ENCODE peak calls at places on chromosomes 3 and 15, in four cellular contexts. M is A549, B is HepG2, C is right atrium auricular region. U is an unnamed sample.

GRCh38 chr3:15339001-15339400 is 6.6 kb upstream of the SH3BP5 start:
- DNase-seq in B (no peak), M (no peak), C (no peak), U (no peak)

GRCh38 chr3:112130638-112130993 is 2.4 kb downstream of the GCSAM start:
- DNase-seq in B (no peak), C (no peak), M (no peak), U (no peak)

GRCh38 chr3:116140100-116140689 is 305.1 kb downstream of the LSAMP start:
- DNase-seq in M (no peak), C (no peak), B (peak), U (no peak)

GRCh38 chr3:110495201-110495927 is 576.3 kb upstream of the NECTIN3 start:
- DNase-seq in C (no peak), M (no peak), B (no peak), U (no peak)

GRCh38 chr3:48597408-48597800 is 2.3 kb upstream of the COL7A1 start:
- DNase-seq in B (no peak), C (no peak), M (no peak), U (no peak)

GRCh38 chr15:63722144-63722543 is 111.6 kb downstream of the HERC1 start:
- DNase-seq in C (no peak), M (no peak), B (no peak), U (no peak)

GRCh38 chr3:38038447-38038911 is 529 bp upstream of the DLEC1 start:
- DNase-seq in M (no peak), B (no peak), C (no peak), U (no peak)

GRCh38 chr3:8869613-8870012 is 93.7 kb downstream of the RAD18 start:
- DNase-seq in C (no peak), M (peak), B (peak), U (no peak)

GRCh38 chr15:40081691-40082194 is 26.9 kb downstream of the BMF start:
- DNase-seq in B (peak), C (peak), M (no peak), U (no peak)

GRCh38 chr3:38438421-38438820 is 15.3 kb upstream of the ACVR2B start:
- DNase-seq in M (no peak), B (no peak), C (no peak), U (no peak)

GRCh38 chr15:61621146-61621545 is 392.0 kb upstream of the RORA start:
- DNase-seq in M (no peak), C (no peak), B (peak), U (no peak)

GRCh38 chr3:36923981-36924747 is 20.7 kb downstream of the TRANK1 start:
- DNase-seq in M (no peak), B (no peak), C (no peak), U (no peak)
- H3K27ac ChIP-seq in M (no peak), B (no peak), C (no peak), U (no peak)

GRCh38 chr3:155192957-155193746 is 100.3 kb downstream of the STRIT1 start:
- DNase-seq in M (no peak), C (no peak), B (no peak), U (no peak)
- H3K27ac ChIP-seq in M (no peak), C (no peak), B (no peak), U (no peak)

DNA sequence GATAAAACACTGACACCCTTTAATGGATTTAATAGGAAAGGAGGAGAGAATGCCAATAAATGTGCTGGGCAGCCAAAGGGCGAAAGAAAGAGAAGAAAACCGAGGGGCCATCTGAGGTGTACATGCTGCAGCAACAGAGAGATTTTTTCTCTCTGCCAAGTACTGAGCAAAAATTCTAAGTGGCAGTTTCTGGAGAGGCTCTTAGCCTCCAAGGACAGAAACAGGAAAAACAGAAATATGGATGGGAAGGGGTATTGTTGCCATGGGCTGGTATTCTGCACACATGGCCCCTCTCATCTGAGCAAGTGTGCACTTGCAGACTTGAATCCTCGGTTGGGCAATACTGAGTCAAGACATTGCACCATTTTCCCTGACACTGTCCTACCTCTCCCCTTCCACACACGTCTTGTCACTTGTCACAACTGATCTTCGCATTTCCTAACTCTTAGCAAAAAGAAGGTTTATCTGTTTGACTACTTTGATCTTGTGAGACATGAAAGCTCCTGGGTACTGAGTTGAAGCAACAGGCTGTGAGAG is 73.9 kb downstream of the PRICKLE2 start:
- DNase-seq in B (no peak), M (no peak), C (no peak), U (no peak)
- H3K27ac ChIP-seq in B (no peak), M (peak), C (peak), U (no peak)

DNA sequence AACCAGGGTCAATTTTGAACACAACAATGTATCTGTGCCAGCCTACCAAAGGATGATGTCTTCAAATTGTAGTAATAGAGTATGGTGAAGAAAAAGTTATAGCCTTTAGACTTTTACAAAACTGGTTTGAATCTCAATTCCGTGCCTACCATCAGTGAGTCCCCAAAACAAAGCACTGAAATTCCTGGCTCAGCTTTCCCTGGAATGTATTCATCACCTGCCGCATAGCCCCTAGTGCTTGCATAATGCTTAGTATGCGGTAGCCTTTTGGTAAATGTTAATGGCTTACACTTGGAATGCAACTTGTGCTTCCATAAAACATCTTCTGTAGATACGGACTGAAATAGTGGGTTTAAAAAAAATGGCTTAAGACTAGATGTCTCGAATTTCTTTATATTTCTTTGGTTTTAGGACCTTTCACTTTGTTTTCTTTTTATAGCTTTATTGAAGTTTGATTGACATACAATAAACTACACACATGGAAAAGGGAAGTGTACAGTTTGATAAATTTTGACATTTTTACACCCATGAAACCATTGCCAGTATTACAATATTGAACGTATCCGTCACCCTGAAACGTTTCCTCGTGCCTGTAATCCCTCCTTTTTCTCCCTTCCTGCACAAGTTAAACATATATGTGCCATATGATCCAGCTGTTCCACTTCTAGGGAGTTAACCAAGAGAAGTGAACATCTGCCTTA is 12.1 kb downstream of the SACM1L start:
- DNase-seq in B (no peak), M (no peak), C (no peak), U (no peak)
- H3K27ac ChIP-seq in B (no peak), M (no peak), C (no peak), U (no peak)

DNA sequence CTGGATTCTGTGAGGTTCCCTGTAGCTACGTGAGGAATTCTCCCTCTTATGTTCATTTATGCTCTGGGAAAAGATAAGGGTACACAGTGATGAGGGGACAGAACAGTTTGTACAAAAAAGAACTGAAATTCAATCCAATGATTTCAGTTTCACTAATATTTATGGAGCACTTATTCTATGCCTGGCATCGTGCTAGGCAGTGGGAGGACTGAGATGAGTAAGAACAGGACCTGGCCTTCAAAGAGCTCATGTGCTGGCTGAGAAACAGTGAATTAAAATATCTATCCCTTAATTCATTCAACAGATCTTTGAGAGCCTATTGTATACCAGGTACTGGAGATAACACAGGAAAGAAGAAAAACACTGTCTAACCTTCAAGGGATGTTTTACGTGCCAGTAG is 22.2 kb downstream of the SSR3 start:
- DNase-seq in B (no peak), C (no peak), M (no peak), U (no peak)
- H3K27ac ChIP-seq in B (no peak), C (peak), M (no peak), U (no peak)

GRCh38 chr3:81742581-81742980 is 18.9 kb downstream of the GBE1 start:
- DNase-seq in M (no peak), B (no peak), C (no peak), U (no peak)

GRCh38 chr3:81740731-81741130 is 20.7 kb downstream of the GBE1 start:
- DNase-seq in B (no peak), M (no peak), C (no peak), U (no peak)

GRCh38 chr3:81741214-81741613 is 20.2 kb downstream of the GBE1 start:
- DNase-seq in B (no peak), C (no peak), M (no peak), U (no peak)

GRCh38 chr3:81744366-81744765 is 17.1 kb downstream of the GBE1 start:
- DNase-seq in M (peak), B (peak), C (no peak), U (no peak)

DNA sequence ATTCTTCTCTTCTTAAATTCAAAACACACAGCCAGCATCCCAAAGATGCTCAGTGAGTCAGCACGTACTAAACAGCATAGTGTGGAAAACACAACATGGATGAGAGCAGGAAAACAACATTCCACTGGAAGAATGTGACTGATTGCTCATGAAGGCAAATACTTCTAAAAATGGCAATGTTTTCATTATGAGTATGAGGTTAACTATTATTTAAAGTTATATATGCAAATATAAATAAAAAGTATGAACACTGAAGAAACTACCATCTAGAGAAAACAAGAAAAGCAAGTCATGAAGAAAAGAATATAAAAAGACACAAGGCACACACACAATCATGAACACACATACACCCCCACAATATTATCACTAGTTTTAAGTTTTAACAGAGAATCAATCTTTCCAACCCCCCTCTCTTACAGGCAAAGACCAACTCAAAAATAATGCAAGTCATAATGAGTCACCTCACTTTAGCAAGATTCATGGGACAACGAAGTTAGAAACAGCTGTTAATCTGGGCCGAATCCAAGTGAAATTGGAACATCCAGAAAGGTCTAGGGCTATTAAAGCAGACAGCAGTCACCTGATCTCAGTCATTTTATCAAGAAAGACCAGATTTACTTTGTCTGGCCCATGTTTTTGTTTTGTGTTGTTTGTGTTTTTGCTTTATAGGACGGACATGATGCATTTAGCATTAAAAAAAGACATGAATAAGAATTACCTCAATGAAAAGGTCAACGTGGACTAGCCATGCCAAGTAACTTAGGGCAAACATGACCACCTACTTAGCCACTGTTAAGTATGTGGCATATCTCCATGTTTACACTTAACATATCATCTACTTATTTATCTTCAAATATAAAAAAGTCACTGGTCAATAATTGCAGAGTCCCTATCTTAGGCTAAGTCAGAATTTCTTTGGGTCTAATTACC is 18.1 kb downstream of the GBE1 start:
- DNase-seq in M (peak), B (no peak), C (no peak), U (no peak)
- H3K27ac ChIP-seq in M (peak), B (no peak), C (peak), U (no peak)

DNA sequence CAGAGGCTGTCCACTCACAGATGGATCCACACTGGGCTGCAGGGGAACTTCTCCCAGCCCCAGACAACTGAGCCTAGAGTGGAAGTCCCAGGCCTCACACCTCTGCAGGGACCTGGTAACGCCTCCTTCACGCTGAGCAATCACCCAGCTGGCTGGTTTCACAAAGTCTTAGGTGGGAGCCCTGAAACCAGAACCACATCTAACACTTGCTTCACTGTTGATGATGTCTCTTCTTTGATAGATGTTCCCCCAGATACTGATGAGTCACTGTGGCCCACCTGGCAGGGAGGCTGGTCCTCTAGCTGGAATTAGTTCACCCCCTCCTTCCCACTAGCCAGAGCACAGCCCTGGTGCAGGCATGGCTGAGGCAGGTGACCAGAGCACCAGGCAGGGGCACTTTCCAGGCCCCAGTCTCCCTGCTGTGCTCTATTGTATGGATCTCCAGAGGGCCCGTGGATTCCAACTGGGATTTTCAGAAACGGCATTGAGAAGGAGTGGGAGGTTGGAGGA is 33.5 kb downstream of the MYL3 start:
- DNase-seq in B (no peak), M (no peak), C (no peak), U (no peak)
- H3K27ac ChIP-seq in B (no peak), M (no peak), C (no peak), U (no peak)

U was measured in SK-N-MC.